ENCODE peak calls at places on chromosomes 3 and 15, in four cellular contexts. V is astrocyte, Y is HCT116, R is fibroblast of lung. G is an unnamed sample.
A peak's percentile ranks its signal among the peaks of the same experiment; 100 is the strongest.

GRCh38 chr3:195900426-195901355 is 7.7 kb downstream of the TNK2 start:
- DNase-seq in V (peak; percentile 66), Y (no peak), R (peak; percentile 81), G (peak; percentile 86)

GRCh38 chr3:148833223-148833622 is 5.6 kb downstream of the CPB1 start:
- DNase-seq in V (no peak), Y (no peak), R (peak; percentile 2), G (no peak)

GRCh38 chr15:49830411-49830810 is 209.6 kb downstream of the DTWD1 start:
- DNase-seq in V (no peak), Y (no peak), R (no peak), G (no peak)

GRCh38 chr15:46815765-46816164 is 901.5 kb upstream of the SEMA6D start:
- DNase-seq in V (no peak), Y (no peak), R (no peak), G (no peak)

GRCh38 chr15:84033793-84034553 is 201.6 kb upstream of the GOLGA6L4 start:
- DNase-seq in V (no peak), Y (no peak), R (peak; percentile 2), G (peak; percentile 38)

GRCh38 chr15:90645873-90646605 is 71.1 kb upstream of the BLM start:
- DNase-seq in V (no peak), Y (no peak), R (no peak), G (no peak)

GRCh38 chr3:112088944-112089343 is 2.8 kb downstream of the C3orf52 start:
- DNase-seq in V (no peak), Y (no peak), R (no peak), G (no peak)

GRCh38 chr3:148884261-148884660 is 19.2 kb downstream of the CPA3 start:
- DNase-seq in V (peak; percentile 10), Y (no peak), R (no peak), G (no peak)

GRCh38 chr3:195071011-195071728 is 199.8 kb downstream of the XXYLT1 start:
- DNase-seq in V (no peak), Y (no peak), R (no peak), G (no peak)

GRCh38 chr15:29568840-29569532 is 253.3 kb downstream of the TJP1 start:
- DNase-seq in V (no peak), Y (peak; percentile 38), R (peak; percentile 6), G (peak; percentile 70)

GRCh38 chr3:197030379-197031314 is 1.0 kb upstream of the MELTF start:
- DNase-seq in V (no peak), Y (no peak), R (no peak), G (no peak)

GRCh38 chr15:33988384-33988783 is 20.1 kb downstream of the CHRM5 start:
- DNase-seq in V (peak; percentile 42), Y (no peak), R (peak; percentile 45), G (peak; percentile 40)

GRCh38 chr3:52143616-52144015 is 10.6 kb downstream of the POC1A start:
- DNase-seq in V (no peak), Y (no peak), R (no peak), G (no peak)

GRCh38 chr3:82208002-82208710 is 446.7 kb upstream of the GBE1 start:
- DNase-seq in V (no peak), Y (no peak), R (peak; percentile 10), G (no peak)

GRCh38 chr3:72768976-72769375 is 79.3 kb downstream of the SHQ1 start:
- DNase-seq in V (no peak), Y (no peak), R (no peak), G (no peak)

GRCh38 chr3:853489-853888 is 239.3 kb upstream of the CNTN6 start:
- DNase-seq in V (no peak), Y (no peak), R (no peak), G (no peak)

GRCh38 chr3:57007513-57008415 is 52.7 kb upstream of the SPATA12 start:
- DNase-seq in V (peak; percentile 88), Y (peak; percentile 54), R (peak; percentile 92), G (peak; percentile 83)

GRCh38 chr3:33807190-33807589 is 8.8 kb downstream of the PDCD6IP start:
- DNase-seq in V (no peak), Y (no peak), R (no peak), G (no peak)

GRCh38 chr3:132641837-132642538 is 17.6 kb downstream of the ACAD11 start:
- DNase-seq in V (no peak), Y (peak; percentile 22), R (peak; percentile 43), G (peak; percentile 66)

GRCh38 chr3:121958801-121959200 is 63.2 kb downstream of the ILDR1 start:
- DNase-seq in V (no peak), Y (no peak), R (no peak), G (no peak)

GRCh38 chr3:58672880-58673279 is 6.3 kb upstream of the FAM3D start:
- DNase-seq in V (no peak), Y (no peak), R (no peak), G (no peak)

GRCh38 chr3:45779746-45780735 is 16.3 kb downstream of the SLC6A20 start:
- DNase-seq in V (no peak), Y (no peak), R (no peak), G (no peak)

GRCh38 chr3:196377321-196377720 is 39.1 kb upstream of the TM4SF19 start:
- DNase-seq in V (no peak), Y (no peak), R (no peak), G (no peak)

GRCh38 chr3:158794936-158795518 is 6.8 kb upstream of the MFSD1 start:
- DNase-seq in V (no peak), Y (peak; percentile 31), R (peak; percentile 52), G (peak; percentile 68)

GRCh38 chr15:31024979-31025378 is 33.6 kb upstream of the MTMR10 start:
- DNase-seq in V (peak; percentile 21), Y (no peak), R (peak; percentile 32), G (no peak)

GRCh38 chr3:76096836-76097587 is 311.7 kb upstream of the ZNF717 start:
- DNase-seq in V (peak; percentile 27), Y (no peak), R (peak; percentile 33), G (no peak)

GRCh38 chr15:44802336-44802735 is 66.0 kb downstream of the TRIM69 start:
- DNase-seq in V (no peak), Y (no peak), R (no peak), G (no peak)

GRCh38 chr3:12287727-12288465 is 974 bp upstream of the PPARG start:
- DNase-seq in V (no peak), Y (no peak), R (peak; percentile 29), G (peak; percentile 63)

GRCh38 chr3:33918357-33918756 is 119.9 kb downstream of the PDCD6IP start:
- DNase-seq in V (peak; percentile 22), Y (no peak), R (peak; percentile 38), G (no peak)

GRCh38 chr15:68638953-68639500 is 60.2 kb downstream of the CORO2B start:
- DNase-seq in V (peak; percentile 72), Y (no peak), R (peak; percentile 81), G (no peak)

GRCh38 chr3:188043891-188044290 is 110.1 kb upstream of the LPP start:
- DNase-seq in V (no peak), Y (no peak), R (no peak), G (no peak)

GRCh38 chr3:177284383-177284881 is 87.2 kb upstream of the TBL1XR1 start:
- DNase-seq in V (peak; percentile 25), Y (peak; percentile 71), R (peak; percentile 45), G (no peak)

GRCh38 chr3:123292321-123293310 is 90.9 kb downstream of the SEC22A start:
- DNase-seq in V (no peak), Y (no peak), R (no peak), G (no peak)
- H3K36me3 ChIP-seq in V (no peaks in the 10 kb centered on the region), Y (no peaks in the 10 kb centered on the region), R (no peaks in the 10 kb centered on the region), G (no peaks in the 10 kb centered on the region)

DNA sequence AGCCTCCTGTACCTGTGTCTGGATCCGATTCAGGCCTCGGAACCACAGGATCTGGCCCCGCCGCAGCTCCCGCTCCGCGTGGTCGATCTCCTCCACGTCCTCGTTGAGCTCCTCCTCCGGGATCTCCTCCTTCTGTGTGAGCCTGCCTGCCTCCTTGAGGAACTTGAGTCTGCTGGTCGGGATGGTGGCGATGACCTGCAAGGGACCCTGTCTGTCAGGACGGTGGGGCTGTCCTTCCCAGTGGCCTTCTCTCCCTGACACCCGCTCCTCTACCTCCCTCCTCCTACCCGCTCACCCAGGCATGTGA is 17.2 kb upstream of the SEC13 start:
- DNase-seq in V (no peak), Y (no peak), R (no peak), G (no peak)
- H3K9ac ChIP-seq in V (no peak overlapping the region), Y (no peak overlapping the region), R (no peak overlapping the region), G (no peak overlapping the region)

GRCh38 chr15:100125627-100126231 is 216.0 kb downstream of the ADAMTS17 start:
- DNase-seq in V (no peak), Y (no peak), R (no peak), G (no peak)
- H3K4me2 ChIP-seq in V (no peak overlapping the region), Y (no peak overlapping the region), R (no peak overlapping the region), G (no peak overlapping the region)

GRCh38 chr3:30688776-30689175 is 82.4 kb downstream of the TGFBR2 start:
- DNase-seq in V (peak; percentile 57), Y (no peak), R (peak; percentile 67), G (no peak)
- H3K36me3 ChIP-seq in V (peaks cover 47% of the 10 kb centered on the region), Y (peaks cover 12% of the 10 kb centered on the region), R (peaks cover 6% of the 10 kb centered on the region), G (peaks cover 73% of the 10 kb centered on the region)

DNA sequence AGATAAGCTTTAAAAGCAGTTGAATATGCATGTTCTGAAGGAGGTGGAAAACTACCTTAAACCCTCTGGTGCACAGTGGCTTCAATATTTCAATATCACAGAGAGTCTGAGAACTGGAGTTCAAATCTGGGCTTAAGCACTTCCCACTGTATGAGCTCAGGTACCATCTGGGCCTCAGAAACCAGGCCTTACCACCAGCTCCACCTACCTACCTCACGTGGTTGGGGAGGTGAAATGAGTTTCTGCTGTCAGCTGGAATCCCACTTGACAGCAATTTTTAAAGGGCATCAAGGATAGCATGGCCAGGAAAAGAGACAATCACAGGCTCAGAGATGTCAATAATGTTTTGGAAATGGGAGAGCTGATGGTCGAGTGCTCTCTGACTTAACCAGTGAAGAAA is 5.0 kb downstream of the CHCHD4 start:
- DNase-seq in V (no peak), Y (no peak), R (no peak), G (no peak)
- H3K9ac ChIP-seq in V (no peak overlapping the region), Y (no peak overlapping the region), R (no peak overlapping the region), G (no peak overlapping the region)

GRCh38 chr15:61831505-61831921 is 228.7 kb downstream of the VPS13C start:
- DNase-seq in V (no peak), Y (no peak), R (no peak), G (no peak)
- H3K4me2 ChIP-seq in V (no peak overlapping the region), Y (no peak overlapping the region), R (no peak overlapping the region), G (no peak overlapping the region)

DNA sequence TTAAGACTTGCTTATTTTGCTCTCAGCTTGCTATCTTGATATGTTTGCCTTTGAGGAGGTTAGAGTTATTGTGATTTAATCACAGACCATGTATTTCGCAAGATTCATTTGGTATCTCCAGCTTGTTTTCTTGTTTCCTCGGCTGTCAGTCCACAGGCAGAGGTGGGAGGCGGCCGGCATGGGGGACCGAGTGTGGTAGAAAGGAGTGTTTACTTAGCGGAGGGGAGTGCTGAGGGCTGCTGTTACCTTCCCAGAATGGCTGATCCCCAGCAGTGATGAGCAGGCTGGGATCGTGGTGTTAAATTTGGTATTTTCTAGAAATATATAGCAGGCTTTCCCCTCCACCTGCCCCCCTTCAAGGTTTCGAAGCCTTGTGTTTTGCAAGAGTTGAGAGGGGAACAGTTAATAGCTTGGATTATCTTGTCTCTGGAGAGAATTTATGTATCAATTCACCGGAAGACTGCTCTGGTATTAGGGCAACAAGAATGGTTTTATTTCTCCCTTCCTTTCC is 151.2 kb downstream of the IGF1R start:
- DNase-seq in V (no peak), Y (no peak), R (no peak), G (no peak)
- H3K36me3 ChIP-seq in V (no peaks in the 10 kb centered on the region), Y (no peaks in the 10 kb centered on the region), R (no peaks in the 10 kb centered on the region), G (no peaks in the 10 kb centered on the region)

G was measured in PC-3.